ENCODE peak calls at places on chromosomes 5 and 9, in ten cellular contexts. E is transverse colon; S is tibial artery; A is CD8-positive, alpha-beta T cell; L is endodermal cell; N is lower leg skin; R is upper lobe of right lung; T is suprapubic skin; M is OCI-LY7; C is ascending aorta. P is an unnamed sample.

GRCh38 chr5:1312993-1313833 is 18.3 kb upstream of the TERT start:
- DNase-seq in E (peak), S (peak), A (peak), L (peak), N (no peak), R (peak), T (peak), M (peak), C (peak), P (no peak)

GRCh38 chr5:141039517-141039916 is 11.7 kb upstream of the PCDHB1 start:
- DNase-seq in E (no peak), S (no peak), A (no peak), L (no peak), N (no peak), R (no peak), T (no peak), M (no peak), C (no peak), P (no peak)

GRCh38 chr5:91212336-91213092 is 170.6 kb downstream of the ARRDC3 start:
- DNase-seq in E (peak), S (no peak), A (no peak), L (no peak), N (peak), R (no peak), T (no peak), M (no peak), C (peak), P (no peak)

GRCh38 chr5:98755406-98755805 is 18.1 kb upstream of the RGMB start:
- DNase-seq in E (no peak), S (no peak), A (no peak), L (no peak), N (no peak), R (no peak), T (no peak), M (no peak), C (no peak), P (no peak)

GRCh38 chr9:18596920-18597319 is 123.0 kb downstream of the ADAMTSL1 start:
- DNase-seq in E (no peak), S (no peak), A (no peak), L (no peak), N (no peak), R (no peak), T (no peak), M (no peak), C (no peak), P (no peak)

GRCh38 chr5:514673-515072 is 9.6 kb downstream of the SLC9A3 start:
- DNase-seq in E (peak), S (no peak), A (no peak), L (no peak), N (no peak), R (no peak), T (no peak), M (no peak), C (no peak), P (no peak)

GRCh38 chr5:166710275-166710674 is 1581.2 kb upstream of the WWC1 start:
- DNase-seq in E (no peak), S (no peak), A (no peak), L (no peak), N (no peak), R (no peak), T (no peak), M (no peak), C (no peak), P (no peak)

GRCh38 chr5:180825768-180826525 is 23.3 kb upstream of the MGAT1 start:
- DNase-seq in E (peak), S (peak), A (no peak), L (no peak), N (peak), R (no peak), T (no peak), M (no peak), C (peak), P (peak)

GRCh38 chr5:104606258-104606829 is 1043.8 kb upstream of the NUDT12 start:
- DNase-seq in E (no peak), S (no peak), A (no peak), L (no peak), N (no peak), R (no peak), T (no peak), M (no peak), C (no peak), P (no peak)

GRCh38 chr5:59496524-59497134 is 396.9 kb downstream of the PDE4D start:
- DNase-seq in E (no peak), S (no peak), A (no peak), L (peak), N (no peak), R (no peak), T (no peak), M (peak), C (no peak), P (no peak)
- TF ChIP-seq CTCF in E (peak), S (no peak), A (no peak), L (peak), N (no peak), R (peak), T (no peak), M (peak), C (no peak), P (peak)

GRCh38 chr9:86943871-86944240 is 3.5 kb downstream of the GAS1 start:
- DNase-seq in E (no peak), S (no peak), A (no peak), L (no peak), N (no peak), R (no peak), T (no peak), M (no peak), C (no peak), P (no peak)
- H3K4me3 ChIP-seq in E (no peak), S (no peak), A (no peak), L (peak), N (no peak), R (no peak), T (peak), M (no peak), C (no peak), P (no peak)

GRCh38 chr9:22722492-22722891 is 275.9 kb downstream of the DMRTA1 start:
- DNase-seq in E (no peak), S (no peak), A (no peak), L (no peak), N (no peak), R (no peak), T (no peak), M (no peak), C (no peak), P (no peak)

DNA sequence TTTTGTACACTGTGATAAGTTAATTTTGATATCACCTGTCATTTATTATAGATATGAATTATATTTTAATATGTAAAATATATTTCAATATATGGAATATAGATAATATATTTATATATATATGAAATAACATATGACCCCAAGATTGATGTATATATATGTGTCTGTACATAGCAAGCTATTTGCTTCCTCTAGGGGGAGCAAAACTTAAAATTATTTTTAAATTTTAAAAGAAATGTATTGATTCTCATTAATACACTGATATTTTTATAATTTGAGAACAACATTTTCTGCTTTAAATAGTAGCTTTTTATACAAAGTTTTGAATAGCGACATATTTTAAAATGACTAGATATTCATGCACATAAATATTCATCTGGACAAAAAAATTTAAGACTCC is 272.0 kb downstream of the DMRTA1 start:
- DNase-seq in E (no peak), S (no peak), A (no peak), L (no peak), N (no peak), R (no peak), T (no peak), M (no peak), C (no peak), P (no peak)
- TF ChIP-seq CTCF in E (no peak), S (no peak), A (no peak), L (peak), N (no peak), R (no peak), T (no peak), M (peak), C (no peak), P (peak)

DNA sequence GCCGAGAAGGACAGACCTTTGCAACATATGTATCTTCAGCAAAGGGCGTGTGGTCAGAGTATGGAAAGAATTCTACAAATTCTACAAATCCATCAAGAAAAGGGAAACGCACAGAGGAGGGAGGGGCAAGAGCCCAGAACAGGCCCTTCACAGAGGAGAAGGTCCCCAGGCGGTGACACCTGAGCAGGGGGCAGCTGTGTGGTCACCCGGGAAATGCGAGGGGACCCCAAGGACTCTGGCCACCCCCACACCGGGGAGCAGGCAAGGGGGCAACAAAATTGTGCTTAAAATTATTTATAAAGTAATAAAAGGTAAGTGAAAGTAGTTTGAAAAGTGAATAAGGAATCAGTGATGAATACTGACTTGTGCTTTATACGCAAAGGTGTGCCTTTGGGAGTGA is 17.6 kb downstream of the NACC2 start:
- DNase-seq in E (no peak), S (no peak), A (no peak), L (no peak), N (no peak), R (no peak), T (no peak), M (no peak), C (no peak), P (no peak)
- H3K4me3 ChIP-seq in E (no peak), S (no peak), A (no peak), L (no peak), N (no peak), R (no peak), T (no peak), M (no peak), C (no peak), P (no peak)

DNA sequence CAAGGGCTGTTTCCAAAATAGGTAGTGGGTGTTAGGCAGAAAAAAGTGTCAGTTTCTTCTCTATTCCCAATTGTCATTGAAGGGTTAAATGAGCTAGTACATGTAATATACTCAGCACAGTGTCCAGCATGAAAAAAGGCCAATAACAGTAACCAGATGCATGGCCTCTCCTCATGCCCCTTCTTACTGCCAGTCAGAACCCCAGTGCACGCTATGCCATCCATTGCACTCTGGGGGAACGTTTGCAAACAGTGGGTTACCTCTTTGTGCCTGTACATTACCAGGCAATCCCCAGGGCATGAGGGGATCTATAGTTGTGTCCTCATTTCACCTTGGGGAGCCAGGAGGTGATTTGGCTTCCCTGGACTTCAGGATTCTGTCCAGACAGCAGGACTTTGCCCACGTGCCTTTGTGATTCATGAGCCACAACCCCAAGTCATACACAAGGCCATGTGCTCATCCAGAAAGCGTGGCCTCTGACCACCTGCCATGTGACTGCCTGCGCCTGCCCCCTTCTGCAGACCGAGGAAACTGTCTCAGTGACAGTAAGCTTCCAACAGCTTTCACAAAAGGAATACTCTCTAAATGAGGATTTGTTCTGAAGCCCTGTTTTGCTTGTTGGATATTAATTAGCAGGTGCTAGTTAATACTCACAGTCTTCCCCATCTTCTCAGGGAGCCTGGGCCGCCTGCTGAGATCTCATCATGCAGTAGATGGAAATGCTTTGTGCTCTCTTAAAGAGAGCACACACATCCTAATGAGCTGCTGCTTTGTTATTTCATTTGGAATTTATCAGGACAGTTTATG is 36.8 kb upstream of the ANGPTL2 start:
- DNase-seq in E (peak), S (peak), A (no peak), L (peak), N (peak), R (peak), T (no peak), M (peak), C (peak), P (peak)
- TF ChIP-seq CTCF in E (no peak), S (no peak), A (no peak), L (peak), N (no peak), R (no peak), T (no peak), M (peak), C (no peak), P (peak)

GRCh38 chr5:101678494-101679193 is 617.4 kb downstream of the SLCO4C1 start:
- DNase-seq in E (peak), S (no peak), A (peak), L (peak), N (peak), R (no peak), T (no peak), M (peak), C (peak), P (peak)
- H3K4me3 ChIP-seq in E (no peak), S (no peak), A (no peak), L (peak), N (no peak), R (peak), T (no peak), M (no peak), C (no peak), P (peak)

DNA sequence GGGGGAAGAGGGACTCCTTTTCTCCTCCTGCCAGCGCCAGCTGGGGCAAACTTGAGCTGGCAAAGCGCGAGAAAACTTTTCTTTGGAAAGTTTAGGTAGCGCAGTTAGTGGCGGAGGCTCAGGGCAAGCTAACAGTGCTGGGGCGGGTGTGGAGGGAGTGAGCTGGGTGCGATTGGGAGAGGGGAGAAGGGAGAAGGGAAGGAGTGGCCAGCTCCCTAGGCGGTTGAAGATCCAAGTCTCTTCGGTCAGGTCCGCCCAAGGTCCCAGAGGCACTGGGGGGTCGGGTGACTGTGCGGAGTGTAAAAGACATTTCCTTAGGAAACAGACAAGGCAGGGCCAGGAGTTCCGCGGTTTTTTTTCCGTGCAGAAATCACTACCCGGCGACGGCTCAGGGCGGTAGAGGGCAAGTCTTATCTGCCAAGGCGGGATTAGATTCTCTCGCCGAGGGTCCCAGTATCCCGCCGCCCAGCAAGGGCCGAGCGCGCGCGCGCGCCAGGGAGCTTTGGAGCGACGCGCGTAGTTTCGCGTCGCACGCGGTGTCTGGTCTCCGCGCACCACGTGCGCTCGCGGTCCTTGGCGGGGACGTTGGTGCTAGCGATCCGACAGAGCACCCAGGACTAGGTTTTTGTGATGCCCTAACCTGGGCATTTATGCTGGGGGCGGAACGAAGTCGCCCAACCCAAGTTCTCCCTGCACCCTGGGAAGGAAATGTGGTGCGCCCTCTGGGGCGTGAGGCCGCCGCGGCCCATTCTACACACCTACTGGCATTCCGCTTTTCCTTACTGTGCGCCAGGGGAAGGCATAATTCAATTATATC is 33.7 kb upstream of the NFIB start:
- DNase-seq in E (peak), S (peak), A (no peak), L (peak), N (no peak), R (no peak), T (no peak), M (no peak), C (no peak), P (no peak)
- TF ChIP-seq CTCF in E (no peak), S (no peak), A (no peak), L (peak), N (no peak), R (peak), T (no peak), M (no peak), C (no peak), P (peak)

GRCh38 chr5:80387063-80387768 is 20.6 kb upstream of the ZFYVE16 start:
- DNase-seq in E (no peak), S (no peak), A (no peak), L (no peak), N (no peak), R (no peak), T (no peak), M (no peak), C (no peak), P (no peak)

GRCh38 chr5:80389575-80389974 is 18.3 kb upstream of the ZFYVE16 start:
- DNase-seq in E (peak), S (peak), A (no peak), L (no peak), N (no peak), R (peak), T (no peak), M (no peak), C (no peak), P (no peak)
- H3K4me3 ChIP-seq in E (no peak), S (no peak), A (no peak), L (no peak), N (no peak), R (no peak), T (no peak), M (no peak), C (no peak), P (no peak)

GRCh38 chr5:96936431-96937221 is 746 bp downstream of the LNPEP start:
- DNase-seq in E (peak), S (peak), A (peak), L (peak), N (peak), R (peak), T (peak), M (peak), C (peak), P (no peak)
- TF ChIP-seq CTCF in E (no peak), S (no peak), A (no peak), L (peak), N (no peak), R (no peak), T (no peak), M (no peak), C (no peak), P (no peak)